ENCODE peak calls at places on chromosome X, in four cellular contexts. M, L, R and G are unnamed samples.

GRCh38 chrX:57641338-57641737 is 38.7 kb downstream of the NLRP2B start:
- DNase-seq in M (no peak), L (no peak), R (no peak), G (no peak)

GRCh38 chrX:46704767-46705386 is 54.0 kb downstream of the SLC9A7 start:
- DNase-seq in M (no peak), L (no peak), R (no peak), G (no peak)

GRCh38 chrX:153465691-153466380 is 4.5 kb downstream of the HAUS7 start:
- DNase-seq in M (no peak), L (no peak), R (no peak), G (no peak)

GRCh38 chrX:101407167-101407747 is 468 bp downstream of the GLA start:
- DNase-seq in M (no peak), L (no peak), R (no peak), G (no peak)

GRCh38 chrX:13235930-13236329 is 83.9 kb downstream of the ATXN3L start:
- DNase-seq in M (no peak), L (no peak), R (no peak), G (no peak)

GRCh38 chrX:84047339-84047738 is 140.7 kb downstream of the RPS6KA6 start:
- DNase-seq in M (no peak), L (no peak), R (no peak), G (no peak)

GRCh38 chrX:17472424-17472823 is 97.4 kb downstream of the NHS start:
- DNase-seq in M (no peak), L (no peak), R (no peak), G (no peak)

GRCh38 chrX:151004085-151004484 is 20.9 kb downstream of the HMGB3 start:
- DNase-seq in M (no peak), L (no peak), R (no peak), G (no peak)

GRCh38 chrX:101040197-101040596 is 11.7 kb downstream of the TRMT2B start:
- DNase-seq in M (no peak), L (no peak), R (no peak), G (no peak)

GRCh38 chrX:13897571-13897970 is 80.7 kb upstream of the GPM6B start:
- DNase-seq in M (no peak), L (no peak), R (no peak), G (no peak)

GRCh38 chrX:144335402-144335801 is 451.5 kb downstream of the UBE2NL start:
- DNase-seq in M (no peak), L (no peak), R (no peak), G (no peak)

GRCh38 chrX:95152810-95153209 is 1478.8 kb downstream of the FAM133A start:
- DNase-seq in M (no peak), L (no peak), R (no peak), G (no peak)

GRCh38 chrX:84188320-84188834 is 378 bp upstream of the RPS6KA6 start:
- DNase-seq in M (no peak), L (no peak), R (peak; percentile 65), G (peak; percentile 56)

GRCh38 chrX:57929373-57929772 is 19.1 kb upstream of the ZXDA start:
- DNase-seq in M (no peak), L (no peak), R (no peak), G (no peak)

GRCh38 chrX:134172588-134173259 is 64.3 kb upstream of the CCDC160 start:
- DNase-seq in M (no peak), L (no peak), R (peak; percentile 17), G (peak; percentile 61)